ENCODE peak calls at places on chromosomes 4 and X, in seven cellular contexts. F, C, E, G, M, B and P are unnamed samples.
A peak's percentile ranks its signal among the peaks of the same experiment; 100 is the strongest.

GRCh38 chr4:14994242-14994641 is 8.0 kb upstream of the CPEB2 start:
- DNase-seq in F (no peak), C (no peak), E (no peak), G (no peak), M (peak; percentile 33), B (no peak), P (no peak)

GRCh38 chrX:41381685-41382084 is 47.7 kb downstream of the DDX3X start:
- DNase-seq in F (peak; percentile 69), C (no peak), E (peak; percentile 63), G (no peak), M (peak; percentile 91), B (no peak), P (no peak)

GRCh38 chr4:121408-122084 is 2.8 kb upstream of the ZNF718 start:
- DNase-seq in F (no peak), C (no peak), E (no peak), G (peak; percentile 18), M (no peak), B (no peak), P (no peak)

GRCh38 chr4:69039071-69039470 is 57.2 kb upstream of the UGT2B7 start:
- DNase-seq in F (no peak), C (no peak), E (no peak), G (no peak), M (no peak), B (no peak), P (no peak)

GRCh38 chr4:29717658-29718057 is 1002.5 kb upstream of the PCDH7 start:
- DNase-seq in F (no peak), C (no peak), E (no peak), G (no peak), M (no peak), B (peak; percentile 14), P (no peak)

GRCh38 chr4:124018383-124019317 is 622.1 kb downstream of the SPRY1 start:
- DNase-seq in F (peak; percentile 42), C (no peak), E (no peak), G (no peak), M (peak; percentile 93), B (peak; percentile 41), P (no peak)

GRCh38 chr4:130896920-130897319 is 1801.0 kb downstream of the C4orf33 start:
- DNase-seq in F (no peak), C (no peak), E (no peak), G (no peak), M (no peak), B (no peak), P (no peak)

GRCh38 chr4:76830612-76831474 is 67.1 kb downstream of the SOWAHB start:
- DNase-seq in F (peak; percentile 71), C (peak; percentile 88), E (peak; percentile 90), G (no peak), M (peak; percentile 96), B (no peak), P (no peak)

GRCh38 chr4:1220566-1220965 is 28.4 kb downstream of the CTBP1 start:
- DNase-seq in F (no peak), C (no peak), E (no peak), G (no peak), M (no peak), B (no peak), P (no peak)

GRCh38 chr4:140237616-140238352 is 83.8 kb upstream of the MAML3 start:
- DNase-seq in F (peak; percentile 91), C (no peak), E (no peak), G (no peak), M (peak; percentile 97), B (peak; percentile 95), P (peak; percentile 98)

GRCh38 chr4:176065365-176066249 is at the start of gene WDR17:
- DNase-seq in F (peak; percentile 99), C (peak; percentile 17), E (peak; percentile 96), G (peak; percentile 98), M (peak; percentile 56), B (peak; percentile 97), P (peak; percentile 93)

GRCh38 chrX:122866527-122866926 is 317.6 kb upstream of the GRIA3 start:
- DNase-seq in F (no peak), C (no peak), E (no peak), G (no peak), M (peak; percentile 92), B (no peak), P (no peak)

GRCh38 chr4:1666391-1666790 is 17.7 kb downstream of the FAM53A start:
- DNase-seq in F (no peak), C (no peak), E (no peak), G (no peak), M (no peak), B (no peak), P (no peak)

GRCh38 chrX:33211356-33212254 is at the start of gene DMD:
- DNase-seq in F (peak; percentile 54), C (no peak), E (peak; percentile 14), G (no peak), M (no peak), B (peak; percentile 60), P (no peak)

GRCh38 chrX:55056820-55057690 is 17.8 kb upstream of the PAGE2B start:
- DNase-seq in F (no peak), C (no peak), E (no peak), G (no peak), M (peak; percentile 29), B (peak; percentile 16), P (no peak)

GRCh38 chr4:71472946-71473345 is 134.1 kb downstream of the SLC4A4 start:
- DNase-seq in F (no peak), C (no peak), E (peak; percentile 51), G (no peak), M (peak; percentile 88), B (no peak), P (no peak)

GRCh38 chrX:44343412-44343942 is at the start of gene EFHC2:
- DNase-seq in F (peak; percentile 62), C (no peak), E (no peak), G (peak; percentile 22), M (no peak), B (peak; percentile 4), P (no peak)

GRCh38 chr4:100041646-100042045 is 91.6 kb upstream of the H2AZ1 start:
- DNase-seq in F (no peak), C (no peak), E (no peak), G (no peak), M (no peak), B (no peak), P (no peak)

GRCh38 chr4:48173055-48173991 is 39.3 kb upstream of the TXK start:
- DNase-seq in F (peak; percentile 68), C (no peak), E (peak; percentile 85), G (no peak), M (peak; percentile 90), B (no peak), P (peak; percentile 66)

GRCh38 chrX:17679261-17679660 is 58.0 kb upstream of the SCML1 start:
- DNase-seq in F (no peak), C (no peak), E (no peak), G (no peak), M (no peak), B (no peak), P (no peak)

GRCh38 chr4:84529169-84529751 is 30.2 kb upstream of the NKX6-1 start:
- DNase-seq in F (no peak), C (no peak), E (peak; percentile 42), G (peak; percentile 5), M (peak; percentile 18), B (peak; percentile 5), P (no peak)

GRCh38 chr4:21765810-21766407 is 182.7 kb downstream of the KCNIP4 start:
- DNase-seq in F (peak; percentile 90), C (peak; percentile 38), E (peak; percentile 57), G (peak; percentile 24), M (peak; percentile 63), B (peak; percentile 58), P (no peak)

GRCh38 chrX:30196322-30196721 is 19.0 kb upstream of the MAGEB2 start:
- DNase-seq in F (peak; percentile 54), C (no peak), E (peak; percentile 5), G (peak; percentile 1), M (peak; percentile 18), B (no peak), P (no peak)

GRCh38 chr4:180134116-180134866 is 2108.9 kb upstream of the TENM3 start:
- DNase-seq in F (peak; percentile 54), C (no peak), E (no peak), G (no peak), M (no peak), B (peak; percentile 4), P (no peak)

GRCh38 chr4:162475221-162475620 is 311.4 kb upstream of the FSTL5 start:
- DNase-seq in F (no peak), C (no peak), E (no peak), G (no peak), M (no peak), B (no peak), P (no peak)

GRCh38 chr4:53015681-53016080 is 153.6 kb downstream of the RASL11B start:
- DNase-seq in F (peak; percentile 74), C (no peak), E (peak; percentile 29), G (no peak), M (peak; percentile 68), B (peak; percentile 54), P (peak; percentile 38)

GRCh38 chr4:100431416-100431815 is 86.4 kb downstream of the EMCN start:
- DNase-seq in F (no peak), C (no peak), E (no peak), G (no peak), M (no peak), B (no peak), P (no peak)

GRCh38 chr4:185256444-185256843 is 47.0 kb downstream of the SNX25 start:
- DNase-seq in F (no peak), C (no peak), E (peak; percentile 49), G (no peak), M (peak; percentile 67), B (no peak), P (no peak)

GRCh38 chr4:41146716-41147506 is 67.4 kb downstream of the APBB2 start:
- DNase-seq in F (peak; percentile 62), C (no peak), E (no peak), G (no peak), M (peak; percentile 56), B (peak; percentile 91), P (no peak)

GRCh38 chr4:7823416-7823824 is 116.2 kb downstream of the AFAP1 start:
- DNase-seq in F (no peak), C (no peak), E (peak; percentile 82), G (no peak), M (no peak), B (peak; percentile 48), P (no peak)

GRCh38 chr4:54063737-54064316 is 578 bp downstream of the CHIC2 start:
- DNase-seq in F (peak; percentile 72), C (no peak), E (peak; percentile 8), G (peak; percentile 60), M (peak; percentile 43), B (peak; percentile 47), P (no peak)

GRCh38 chr4:181854142-181854541 is 389.1 kb upstream of the TENM3 start:
- DNase-seq in F (no peak), C (no peak), E (no peak), G (no peak), M (peak; percentile 67), B (no peak), P (no peak)

GRCh38 chr4:85084371-85085170 is 118.1 kb upstream of the WDFY3 start:
- DNase-seq in F (no peak), C (peak; percentile 38), E (peak; percentile 65), G (peak; percentile 6), M (peak; percentile 64), B (peak; percentile 83), P (peak; percentile 32)

GRCh38 chrX:69996102-69996468 is 53.7 kb downstream of the AWAT2 start:
- DNase-seq in F (no peak), C (no peak), E (no peak), G (no peak), M (no peak), B (no peak), P (no peak)

GRCh38 chr4:161642708-161643107 is 521.1 kb downstream of the FSTL5 start:
- DNase-seq in F (no peak), C (no peak), E (peak; percentile 4), G (no peak), M (no peak), B (no peak), P (no peak)

GRCh38 chrX:115399306-115399705 is 109.8 kb downstream of the LUZP4 start:
- DNase-seq in F (no peak), C (no peak), E (no peak), G (no peak), M (no peak), B (no peak), P (no peak)